ENCODE peak calls at places on chromosomes 12 and 14, in five cellular contexts. One of them, this sample, is unnamed. For H3K36me3, the result is how much of the 10 kb centered on the place peaks cover.

GRCh38 chr12:49893753-49894752 is 9.6 kb downstream of the FAIM2 start:
- DNase-seq in left lung: no peak
- DNase-seq in pancreas: no peak
- DNase-seq in heart right ventricle: no peak
- DNase-seq in upper lobe of right lung: no peak
- DNase-seq in this sample: peak

GRCh38 chr12:105982022-105982421 is 156.7 kb downstream of the NUAK1 start:
- DNase-seq in pancreas: no peak
- DNase-seq in heart right ventricle: peak
- DNase-seq in upper lobe of right lung: peak
- DNase-seq in left lung: peak
- DNase-seq in this sample: peak

GRCh38 chr12:121241203-121241970 is 31.5 kb downstream of the P2RX4 start:
- DNase-seq in upper lobe of right lung: no peak
- DNase-seq in heart right ventricle: no peak
- DNase-seq in pancreas: no peak
- DNase-seq in left lung: no peak
- DNase-seq in this sample: no peak

GRCh38 chr14:60189923-60190840 is 25.0 kb upstream of the DHRS7 start:
- DNase-seq in upper lobe of right lung: no peak
- DNase-seq in heart right ventricle: no peak
- DNase-seq in pancreas: no peak
- DNase-seq in left lung: no peak
- DNase-seq in this sample: no peak

GRCh38 chr14:103597623-103598372 is 31.2 kb upstream of the KLC1 start:
- DNase-seq in pancreas: no peak
- DNase-seq in heart right ventricle: no peak
- DNase-seq in upper lobe of right lung: no peak
- DNase-seq in left lung: no peak
- DNase-seq in this sample: no peak

GRCh38 chr12:6026998-6027397 is 81.9 kb upstream of the ANO2 start:
- DNase-seq in heart right ventricle: no peak
- DNase-seq in upper lobe of right lung: peak
- DNase-seq in left lung: no peak
- DNase-seq in pancreas: no peak
- DNase-seq in this sample: no peak

GRCh38 chr12:123109319-123109772 is 41.5 kb downstream of the PITPNM2 start:
- DNase-seq in left lung: no peak
- DNase-seq in upper lobe of right lung: no peak
- DNase-seq in pancreas: no peak
- DNase-seq in heart right ventricle: no peak
- DNase-seq in this sample: no peak

GRCh38 chr12:80033457-80033856 is 65.9 kb upstream of the OTOGL start:
- DNase-seq in upper lobe of right lung: no peak
- DNase-seq in left lung: no peak
- DNase-seq in pancreas: no peak
- DNase-seq in heart right ventricle: peak
- DNase-seq in this sample: no peak

GRCh38 chr14:36747411-36748184 is 85.9 kb downstream of the PAX9 start:
- DNase-seq in left lung: no peak
- DNase-seq in pancreas: no peak
- DNase-seq in upper lobe of right lung: no peak
- DNase-seq in heart right ventricle: no peak
- DNase-seq in this sample: no peak

GRCh38 chr12:6554168-6554989 is 1.5 kb downstream of the IFFO1 start:
- DNase-seq in pancreas: peak
- DNase-seq in left lung: peak
- DNase-seq in heart right ventricle: peak
- DNase-seq in upper lobe of right lung: peak
- DNase-seq in this sample: peak

GRCh38 chr12:75923964-75924666 is 107.5 kb downstream of the PHLDA1 start:
- DNase-seq in pancreas: no peak
- DNase-seq in upper lobe of right lung: no peak
- DNase-seq in left lung: no peak
- DNase-seq in heart right ventricle: no peak
- DNase-seq in this sample: no peak

GRCh38 chr12:112032292-112032691 is 19.1 kb downstream of the ERP29 start:
- DNase-seq in left lung: no peak
- DNase-seq in upper lobe of right lung: no peak
- DNase-seq in heart right ventricle: no peak
- DNase-seq in pancreas: no peak
- DNase-seq in this sample: no peak
- H3K36me3 ChIP-seq in left lung: half or more
- H3K36me3 ChIP-seq in upper lobe of right lung: half or more
- H3K36me3 ChIP-seq in heart right ventricle: half or more
- H3K36me3 ChIP-seq in pancreas: under half
- H3K36me3 ChIP-seq in this sample: under half

DNA sequence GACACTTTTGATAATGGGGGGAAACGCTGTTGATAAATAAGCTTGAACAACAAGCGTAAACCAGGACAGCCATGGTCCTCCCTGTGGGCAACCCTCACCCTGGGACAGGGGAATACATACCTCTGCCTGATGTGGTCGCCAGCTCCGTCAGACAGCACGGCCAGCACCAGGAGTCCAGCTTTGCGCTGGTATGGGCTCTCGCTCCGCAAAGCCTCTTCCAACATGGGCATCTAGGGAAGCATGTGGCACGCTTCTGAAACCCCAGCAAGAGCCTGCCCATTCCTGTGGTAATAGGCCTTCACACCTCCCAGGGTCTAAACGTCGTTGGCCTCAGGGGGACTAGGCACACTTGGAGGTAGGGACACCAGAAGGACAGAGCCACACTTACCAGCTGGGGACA is 2.9 kb downstream of the IPO4 start:
- DNase-seq in pancreas: no peak
- DNase-seq in left lung: no peak
- DNase-seq in heart right ventricle: no peak
- DNase-seq in upper lobe of right lung: no peak
- DNase-seq in this sample: no peak
- H3K36me3 ChIP-seq in pancreas: under half
- H3K36me3 ChIP-seq in left lung: half or more
- H3K36me3 ChIP-seq in heart right ventricle: half or more
- H3K36me3 ChIP-seq in upper lobe of right lung: half or more
- H3K36me3 ChIP-seq in this sample: under half

DNA sequence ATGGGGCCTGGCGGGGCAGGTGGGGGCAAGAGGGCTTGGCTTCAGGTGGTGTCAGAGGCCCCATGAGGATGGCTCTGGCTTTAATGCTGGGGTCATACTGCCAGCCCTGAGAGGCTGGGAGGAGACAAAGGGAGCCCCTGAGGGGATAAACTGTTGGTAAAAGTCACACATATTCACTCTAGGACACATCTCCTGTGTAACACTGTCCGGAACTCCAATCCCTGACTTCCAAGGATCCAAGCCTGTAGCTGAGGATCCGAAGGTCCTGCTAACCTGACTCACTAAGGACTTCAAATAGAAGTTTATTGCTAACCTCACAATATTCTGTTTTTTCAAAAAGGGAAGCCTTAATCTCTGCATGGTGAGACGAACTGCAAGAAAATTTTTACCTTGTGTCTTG is 39.2 kb upstream of the GPR68 start:
- DNase-seq in left lung: no peak
- DNase-seq in pancreas: no peak
- DNase-seq in upper lobe of right lung: no peak
- DNase-seq in heart right ventricle: no peak
- DNase-seq in this sample: no peak
- H3K36me3 ChIP-seq in left lung: half or more
- H3K36me3 ChIP-seq in pancreas: under half
- H3K36me3 ChIP-seq in upper lobe of right lung: under half
- H3K36me3 ChIP-seq in heart right ventricle: half or more
- H3K36me3 ChIP-seq in this sample: under half

DNA sequence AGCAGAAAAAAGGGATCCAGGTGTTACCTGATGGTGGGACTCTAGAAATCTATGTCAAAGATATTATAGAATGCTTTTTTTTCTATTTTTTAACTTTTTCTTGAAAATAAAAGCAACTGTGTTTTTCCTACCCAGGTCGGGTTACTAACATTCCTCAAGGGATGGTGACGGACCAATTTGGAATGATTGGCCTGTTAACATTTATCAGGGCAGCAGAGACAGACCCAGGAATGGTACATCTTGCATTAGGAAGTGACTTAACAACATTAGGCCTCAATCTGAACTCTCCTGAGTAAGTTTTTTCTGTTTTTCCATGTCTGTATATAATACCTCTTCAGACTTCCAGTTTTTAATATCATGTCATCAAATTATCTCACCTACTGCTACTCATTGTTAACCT is 27.6 kb upstream of the KCNMB4 start:
- DNase-seq in left lung: no peak
- DNase-seq in upper lobe of right lung: no peak
- DNase-seq in pancreas: no peak
- DNase-seq in heart right ventricle: no peak
- DNase-seq in this sample: no peak
- H3K36me3 ChIP-seq in left lung: half or more
- H3K36me3 ChIP-seq in upper lobe of right lung: half or more
- H3K36me3 ChIP-seq in pancreas: under half
- H3K36me3 ChIP-seq in heart right ventricle: half or more
- H3K36me3 ChIP-seq in this sample: under half

DNA sequence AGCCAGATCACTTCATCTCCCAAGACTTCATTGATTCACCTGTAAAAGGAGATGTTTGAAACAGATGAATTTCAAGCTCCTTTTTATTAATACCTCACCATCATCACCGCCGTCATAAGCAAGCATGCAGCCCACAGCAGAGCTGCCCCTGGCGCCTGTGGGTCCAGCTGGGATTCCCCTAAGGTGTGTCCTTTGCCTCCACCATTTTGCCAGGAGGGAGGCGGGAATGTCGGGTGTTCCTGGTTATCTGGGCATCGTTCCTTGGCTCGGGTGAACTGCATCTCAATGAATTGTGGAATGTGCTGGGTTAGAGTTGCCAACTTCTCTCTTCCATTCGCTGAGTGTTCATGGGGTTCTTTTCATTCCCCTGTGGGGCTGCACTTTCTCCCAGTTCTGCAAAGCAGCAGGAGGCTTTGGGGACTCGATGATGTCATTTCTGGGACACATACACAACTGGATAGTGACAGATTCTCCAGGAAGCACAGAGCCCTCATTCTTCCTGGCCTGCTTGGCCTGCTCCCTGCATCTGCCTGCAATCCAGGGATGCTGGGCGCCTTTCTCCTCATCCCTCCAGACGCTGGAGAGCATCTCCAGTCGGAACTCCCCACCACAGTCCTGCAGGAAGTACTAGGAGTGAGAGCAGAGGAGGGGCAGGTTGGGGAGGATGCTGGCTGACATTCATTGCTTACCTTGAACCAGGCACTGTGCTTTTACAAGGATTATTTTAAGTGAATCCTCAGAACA is 10.1 kb downstream of the CCND2 start:
- DNase-seq in pancreas: no peak
- DNase-seq in upper lobe of right lung: peak
- DNase-seq in heart right ventricle: no peak
- DNase-seq in left lung: no peak
- DNase-seq in this sample: no peak
- H3K36me3 ChIP-seq in pancreas: under half
- H3K36me3 ChIP-seq in upper lobe of right lung: half or more
- H3K36me3 ChIP-seq in heart right ventricle: half or more
- H3K36me3 ChIP-seq in left lung: half or more
- H3K36me3 ChIP-seq in this sample: under half

GRCh38 chr12:64633940-64634337 is 23.6 kb downstream of the RASSF3 start:
- DNase-seq in upper lobe of right lung: peak
- DNase-seq in heart right ventricle: no peak
- DNase-seq in left lung: peak
- DNase-seq in pancreas: peak
- DNase-seq in this sample: no peak

GRCh38 chr12:64634508-64635092 is 24.3 kb downstream of the RASSF3 start:
- DNase-seq in left lung: no peak
- DNase-seq in heart right ventricle: no peak
- DNase-seq in pancreas: no peak
- DNase-seq in upper lobe of right lung: no peak
- DNase-seq in this sample: no peak

GRCh38 chr12:64635356-64635998 is 25.2 kb downstream of the RASSF3 start:
- DNase-seq in heart right ventricle: no peak
- DNase-seq in upper lobe of right lung: no peak
- DNase-seq in pancreas: no peak
- DNase-seq in left lung: no peak
- DNase-seq in this sample: no peak

GRCh38 chr12:64631197-64631596 is 20.9 kb downstream of the RASSF3 start:
- DNase-seq in upper lobe of right lung: no peak
- DNase-seq in heart right ventricle: no peak
- DNase-seq in left lung: no peak
- DNase-seq in pancreas: no peak
- DNase-seq in this sample: no peak

DNA sequence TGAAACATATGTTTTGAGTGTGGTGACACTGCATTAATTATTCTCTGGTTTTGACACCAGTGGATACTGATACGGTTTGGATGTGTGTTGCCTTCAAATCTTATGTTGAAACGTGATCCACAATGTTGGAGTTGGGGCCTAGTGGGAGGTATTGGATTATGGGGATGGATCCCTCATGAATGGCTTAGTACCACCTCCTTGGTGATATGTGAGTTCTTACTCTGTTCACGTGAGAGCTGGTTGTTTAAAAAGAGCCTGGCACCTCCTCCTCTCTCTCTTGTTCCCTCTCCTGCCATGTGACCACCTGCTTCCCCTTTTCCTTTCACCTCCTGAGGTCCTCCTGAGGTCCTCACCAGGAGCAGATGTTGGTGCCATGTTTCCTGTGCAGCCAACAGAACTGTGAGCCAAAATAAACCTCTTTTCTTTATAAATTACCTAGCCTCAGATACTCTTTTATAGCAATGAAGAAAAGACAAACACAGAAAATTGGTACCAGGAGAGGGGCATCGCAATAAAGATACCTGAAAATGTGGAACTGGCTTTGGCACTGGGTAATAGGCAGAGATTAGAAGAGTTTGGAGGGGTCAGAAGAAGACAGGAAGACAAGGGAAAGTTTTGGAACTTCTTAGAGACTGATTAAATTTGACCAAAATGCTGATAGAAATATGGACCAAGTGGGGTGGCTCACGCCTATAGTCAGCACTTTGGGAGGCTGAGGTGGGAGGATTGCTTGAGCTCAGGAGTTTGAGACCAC is 23.1 kb downstream of the RASSF3 start:
- DNase-seq in heart right ventricle: no peak
- DNase-seq in left lung: no peak
- DNase-seq in pancreas: no peak
- DNase-seq in upper lobe of right lung: no peak
- DNase-seq in this sample: no peak
- H3K36me3 ChIP-seq in heart right ventricle: under half
- H3K36me3 ChIP-seq in left lung: under half
- H3K36me3 ChIP-seq in pancreas: under half
- H3K36me3 ChIP-seq in upper lobe of right lung: under half
- H3K36me3 ChIP-seq in this sample: under half

DNA sequence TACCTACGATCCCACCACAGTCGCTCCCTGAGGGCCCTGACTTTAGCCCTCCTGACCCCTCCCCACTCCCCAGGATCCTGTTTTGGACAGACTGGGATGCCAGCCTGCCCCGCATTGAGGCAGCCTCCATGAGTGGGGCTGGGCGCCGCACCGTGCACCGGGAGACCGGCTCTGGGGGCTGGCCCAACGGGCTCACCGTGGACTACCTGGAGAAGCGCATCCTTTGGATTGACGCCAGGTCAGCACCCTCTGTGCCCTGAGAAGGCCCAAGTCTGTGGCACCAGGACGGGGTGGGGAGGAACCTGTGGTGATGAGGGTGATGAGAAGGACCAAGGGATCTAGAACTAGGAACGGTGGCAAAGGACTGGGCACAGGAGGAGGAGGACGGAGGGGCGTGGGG is 29.9 kb upstream of the LRP1-AS start:
- DNase-seq in left lung: no peak
- DNase-seq in heart right ventricle: no peak
- DNase-seq in upper lobe of right lung: no peak
- DNase-seq in pancreas: no peak
- DNase-seq in this sample: peak
- H3K36me3 ChIP-seq in left lung: half or more
- H3K36me3 ChIP-seq in heart right ventricle: half or more
- H3K36me3 ChIP-seq in upper lobe of right lung: half or more
- H3K36me3 ChIP-seq in pancreas: under half
- H3K36me3 ChIP-seq in this sample: under half